ENCODE peak calls at places on chromosomes 7 and 10, in five cellular contexts. Y is HCT116, T is SK-N-SH, Z is GM12878, C is K562. F is an unnamed sample.

GRCh38 chr7:45663167-45663921 is 89.2 kb downstream of the ADCY1 start:
- DNase-seq in Y (peak), T (no peak), Z (no peak), C (peak), F (peak)

GRCh38 chr10:49690673-49691356 is 11.4 kb downstream of the C10orf53 start:
- DNase-seq in T (peak), Z (no peak), Y (no peak), C (no peak), F (no peak)

GRCh38 chr10:8539056-8539455 is 484.6 kb downstream of the GATA3 start:
- DNase-seq in C (no peak), Z (no peak), Y (no peak), T (no peak), F (no peak)

GRCh38 chr7:1550846-1551155 is 5.2 kb downstream of the TMEM184A start:
- DNase-seq in C (no peak), T (peak), Y (no peak), Z (no peak), F (no peak)

GRCh38 chr7:43694399-43694748 is 34.9 kb downstream of the COA1 start:
- DNase-seq in C (no peak), T (no peak), Y (peak), Z (no peak), F (peak)

GRCh38 chr10:81662837-81663236 is 212.2 kb upstream of the NRG3 start:
- DNase-seq in Y (no peak), T (no peak), C (no peak), Z (no peak), F (no peak)

GRCh38 chr7:151817315-151817690 is 59.6 kb downstream of the PRKAG2 start:
- DNase-seq in Z (no peak), T (no peak), Y (no peak), C (no peak), F (no peak)

GRCh38 chr7:150520145-150520544 is 5.5 kb downstream of the GIMAP7 start:
- DNase-seq in T (no peak), Y (no peak), C (no peak), Z (no peak), F (no peak)

GRCh38 chr10:103668351-103669242 is 175.1 kb downstream of the NEURL1 start:
- DNase-seq in T (no peak), Y (no peak), C (peak), Z (no peak), F (no peak)

GRCh38 chr10:25441270-25441669 is 266.5 kb downstream of the GPR158 start:
- DNase-seq in Z (no peak), C (no peak), T (no peak), Y (no peak), F (no peak)

GRCh38 chr10:83222300-83222699 is 917.0 kb upstream of the GHITM start:
- DNase-seq in T (no peak), C (no peak), Z (no peak), Y (no peak), F (no peak)

GRCh38 chr10:79385804-79386531 is 38.7 kb downstream of the PPIF start:
- DNase-seq in Z (no peak), C (no peak), Y (no peak), T (peak), F (no peak)

GRCh38 chr10:116146374-116146773 is 126.6 kb downstream of the GFRA1 start:
- DNase-seq in Z (no peak), C (no peak), T (no peak), Y (no peak), F (no peak)

GRCh38 chr10:132407846-132408278 is 10.9 kb downstream of the PWWP2B start:
- DNase-seq in C (no peak), T (peak), Z (no peak), Y (no peak), F (no peak)

GRCh38 chr7:66920256-66920655 is 769 bp upstream of the TMEM248 start:
- DNase-seq in C (peak), T (no peak), Y (no peak), Z (no peak), F (no peak)

GRCh38 chr10:85548038-85548437 is 818.6 kb downstream of the GRID1 start:
- DNase-seq in Z (peak), C (no peak), T (peak), Y (peak), F (peak)

GRCh38 chr7:113217314-113217713 is 99.0 kb upstream of the SMIM30 start:
- DNase-seq in C (no peak), T (no peak), Y (no peak), Z (no peak), F (no peak)

GRCh38 chr10:93598157-93598556 is 2.9 kb downstream of the RBP4 start:
- DNase-seq in Z (no peak), T (no peak), C (no peak), Y (no peak), F (no peak)

GRCh38 chr10:33460461-33461294 is 126.2 kb upstream of the NRP1 start:
- DNase-seq in T (no peak), C (no peak), Y (no peak), Z (no peak), F (no peak)

GRCh38 chr10:14068851-14069250 is 261.9 kb downstream of the FRMD4A start:
- DNase-seq in C (no peak), Y (no peak), Z (no peak), T (no peak), F (no peak)

GRCh38 chr10:127408733-127409132 is 140.4 kb upstream of the NPS start:
- DNase-seq in Y (no peak), C (no peak), Z (no peak), T (no peak), F (no peak)

GRCh38 chr10:133158437-133158755 is 1.6 kb upstream of the KNDC1 start:
- DNase-seq in Z (no peak), Y (no peak), T (no peak), C (no peak), F (no peak)

GRCh38 chr10:69348824-69349541 is 67.7 kb downstream of the TACR2 start:
- DNase-seq in C (no peak), T (peak), Y (no peak), Z (no peak), F (no peak)

GRCh38 chr7:5567810-5568209 is 144.2 kb upstream of the TNRC18 start:
- DNase-seq in C (peak), Y (no peak), T (peak), Z (no peak), F (no peak)

GRCh38 chr10:88262591-88263234 is 320.4 kb downstream of the RNLS start:
- DNase-seq in C (no peak), Z (no peak), T (no peak), Y (no peak), F (no peak)

GRCh38 chr7:8285155-8285554 is 23.2 kb upstream of the ICA1 start:
- DNase-seq in Y (no peak), T (no peak), C (no peak), Z (no peak), F (no peak)

GRCh38 chr10:72846225-72846624 is 47.3 kb upstream of the OIT3 start:
- DNase-seq in C (no peak), Z (no peak), T (no peak), Y (peak), F (no peak)

GRCh38 chr10:98555011-98555619 is 108.4 kb upstream of the HPS1 start:
- DNase-seq in Y (no peak), C (no peak), T (no peak), Z (no peak), F (no peak)

GRCh38 chr7:141480953-141481352 is 70.3 kb upstream of the AGK start:
- DNase-seq in Y (no peak), C (no peak), T (peak), Z (no peak), F (no peak)

GRCh38 chr7:90236890-90237289 is 8.1 kb upstream of the CFAP69 start:
- DNase-seq in Y (no peak), Z (no peak), C (no peak), T (no peak), F (no peak)

GRCh38 chr10:61764486-61764885 is 101.8 kb downstream of the CABCOCO1 start:
- DNase-seq in Y (no peak), Z (no peak), C (peak), T (no peak), F (no peak)

GRCh38 chr7:155531686-155532085 is 14.7 kb downstream of the CNPY1 start:
- DNase-seq in T (no peak), C (no peak), Z (no peak), Y (no peak), F (peak)

GRCh38 chr10:77636967-77637473 is 588 bp downstream of the KCNMA1 start:
- DNase-seq in T (peak), Z (no peak), Y (no peak), C (no peak), F (no peak)

GRCh38 chr7:130380861-130381455 is 664 bp downstream of the CPA1 start:
- DNase-seq in T (no peak), C (no peak), Z (no peak), Y (no peak), F (no peak)

GRCh38 chr10:125037145-125037544 is 95.2 kb downstream of the ZRANB1 start:
- DNase-seq in Z (no peak), T (no peak), C (no peak), Y (peak), F (peak)

GRCh38 chr7:111911166-111911961 is 294.8 kb downstream of the DOCK4 start:
- DNase-seq in C (no peak), Y (no peak), Z (no peak), T (no peak), F (no peak)
- TF ChIP-seq ZBTB33 in C (no peak), Y (no peak), Z (no peak), T (no peak), F (no peak)

GRCh38 chr10:17643755-17644484 is at the start of gene STAM:
- DNase-seq in Z (peak), Y (peak), C (peak), T (peak), F (peak)
- H3K4me2 ChIP-seq in Z (peak), Y (peak), C (peak), T (peak), F (peak)

GRCh38 chr10:63253040-63253439 is 119.9 kb downstream of the NRBF2 start:
- DNase-seq in T (no peak), Z (no peak), C (no peak), Y (no peak), F (no peak)

GRCh38 chr10:63252095-63252762 is 119.1 kb downstream of the NRBF2 start:
- DNase-seq in Z (no peak), T (no peak), C (no peak), Y (no peak), F (peak)

GRCh38 chr10:63258920-63259678 is 126.0 kb downstream of the NRBF2 start:
- DNase-seq in Z (no peak), Y (no peak), T (no peak), C (no peak), F (no peak)

GRCh38 chr10:63257784-63258183 is 124.7 kb downstream of the NRBF2 start:
- DNase-seq in Z (no peak), C (no peak), T (no peak), Y (no peak), F (no peak)

DNA sequence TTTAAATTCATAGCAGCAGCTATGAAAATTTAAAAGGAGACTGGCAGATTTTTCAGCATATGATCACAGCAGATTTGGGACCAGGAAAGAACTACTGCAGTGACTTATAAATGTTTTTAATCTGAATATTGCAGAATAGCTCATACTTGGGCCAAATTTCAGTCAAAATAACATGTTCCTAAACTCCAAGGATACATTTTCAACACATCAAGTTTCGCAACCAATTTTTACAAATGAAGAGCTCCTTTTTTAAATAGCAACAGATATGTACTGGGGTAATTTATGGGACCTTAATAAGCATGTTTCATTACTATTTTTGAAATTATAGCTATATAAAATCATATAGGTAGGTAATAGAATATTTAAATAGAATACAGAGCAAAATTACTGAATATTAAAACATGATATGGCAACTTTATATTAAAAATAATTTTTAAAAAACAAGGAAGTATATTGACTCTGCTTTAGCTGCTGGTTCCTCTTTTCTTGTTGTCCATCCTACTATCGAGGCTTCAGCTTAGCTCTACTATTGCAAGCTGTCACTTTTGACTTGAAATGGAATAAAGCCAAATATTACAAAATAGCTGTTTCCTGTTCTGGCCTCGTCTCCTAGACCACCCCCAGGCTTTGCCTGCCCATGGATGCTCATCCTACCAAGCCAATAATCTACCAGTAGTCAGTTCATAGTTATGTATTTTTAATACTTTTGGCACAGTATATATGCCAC is 123.1 kb downstream of the NRBF2 start:
- DNase-seq in T (peak), Y (no peak), Z (no peak), C (no peak), F (no peak)
- TF ChIP-seq ZBTB33 in T (no peak), Y (no peak), Z (no peak), C (no peak), F (no peak)

DNA sequence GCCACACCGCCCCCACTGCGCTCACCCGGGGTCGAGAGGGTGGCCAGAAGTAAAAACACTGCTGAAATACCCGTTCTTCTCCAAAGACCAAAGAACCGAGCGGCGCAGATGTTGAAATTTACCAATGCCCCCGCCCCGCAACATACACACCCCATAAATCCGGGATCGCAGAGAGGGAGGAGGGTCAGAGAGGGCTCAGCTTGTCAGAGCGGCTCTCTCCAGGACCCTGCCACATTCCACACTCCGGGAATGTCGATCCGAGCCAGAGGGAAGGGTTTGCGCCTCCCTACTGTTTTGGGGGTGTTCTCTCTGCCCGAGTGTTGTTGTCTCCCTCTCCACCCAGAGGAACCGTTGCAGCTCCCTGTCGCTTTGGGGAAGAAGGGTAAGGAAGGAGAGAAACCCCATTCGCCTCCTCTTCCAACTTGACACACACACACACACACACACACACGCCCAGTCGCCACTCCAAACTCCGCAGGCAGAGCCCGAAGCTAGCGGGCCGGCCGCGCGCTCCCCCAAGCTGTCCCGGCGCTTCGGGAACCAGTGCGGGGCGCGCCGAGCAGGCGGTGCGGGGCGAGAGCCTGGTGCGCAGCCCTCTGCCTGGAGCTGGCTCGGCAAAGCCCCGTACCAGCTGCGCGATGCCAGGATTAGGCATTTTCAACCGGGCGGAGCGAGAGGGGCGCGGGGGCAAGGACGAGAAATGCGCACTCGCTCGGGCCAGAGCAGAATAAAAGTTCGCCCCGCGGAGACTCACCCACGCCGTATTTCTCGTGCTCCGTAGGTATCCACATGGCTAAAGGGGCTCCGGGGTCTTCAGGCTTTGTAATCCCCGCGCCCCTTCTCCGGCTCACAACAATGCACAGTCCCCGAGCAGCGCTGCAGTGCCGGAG is 606 bp downstream of the DOCK4 start:
- DNase-seq in Y (peak), Z (no peak), T (peak), C (peak), F (peak)
- H3K4me2 ChIP-seq in Y (peak), Z (peak), T (peak), C (peak), F (peak)